ENCODE peak calls at places on chromosomes 1 and 21, in nine cellular contexts. One of them, this sample, is unnamed.

GRCh38 chr21:35635261-35635660 is 425.1 kb downstream of the SETD4 start:
- DNase-seq in spleen: no peak
- DNase-seq in cardiac fibroblast: peak
- DNase-seq in left ventricle myocardium inferior: no peak
- DNase-seq in fibroblast of lung: peak
- DNase-seq in psoas muscle: no peak
- DNase-seq in fibroblast of pulmonary artery: peak
- DNase-seq in uterus: no peak
- DNase-seq in neural progenitor cell: no peak
- DNase-seq in this sample: no peak

GRCh38 chr1:116763787-116764465 is 9.7 kb downstream of the CD2 start:
- DNase-seq in neural progenitor cell: peak
- DNase-seq in psoas muscle: no peak
- DNase-seq in cardiac fibroblast: no peak
- DNase-seq in left ventricle myocardium inferior: no peak
- DNase-seq in spleen: peak
- DNase-seq in fibroblast of lung: no peak
- DNase-seq in fibroblast of pulmonary artery: peak
- DNase-seq in uterus: no peak
- DNase-seq in this sample: no peak

GRCh38 chr1:71047635-71048607 is at the start of gene PTGER3:
- DNase-seq in neural progenitor cell: peak
- DNase-seq in uterus: peak
- DNase-seq in cardiac fibroblast: no peak
- DNase-seq in fibroblast of pulmonary artery: no peak
- DNase-seq in fibroblast of lung: no peak
- DNase-seq in left ventricle myocardium inferior: peak
- DNase-seq in spleen: peak
- DNase-seq in psoas muscle: peak
- DNase-seq in this sample: no peak

GRCh38 chr1:175178056-175178455 is 14.5 kb downstream of the KIAA0040 start:
- DNase-seq in neural progenitor cell: peak
- DNase-seq in uterus: no peak
- DNase-seq in fibroblast of lung: no peak
- DNase-seq in fibroblast of pulmonary artery: no peak
- DNase-seq in spleen: no peak
- DNase-seq in psoas muscle: no peak
- DNase-seq in cardiac fibroblast: no peak
- DNase-seq in left ventricle myocardium inferior: no peak
- DNase-seq in this sample: no peak

GRCh38 chr1:40264354-40264781 is 6.3 kb downstream of the ZMPSTE24 start:
- DNase-seq in neural progenitor cell: no peak
- DNase-seq in spleen: no peak
- DNase-seq in uterus: no peak
- DNase-seq in left ventricle myocardium inferior: no peak
- DNase-seq in psoas muscle: no peak
- DNase-seq in cardiac fibroblast: no peak
- DNase-seq in fibroblast of lung: no peak
- DNase-seq in fibroblast of pulmonary artery: no peak
- DNase-seq in this sample: no peak

GRCh38 chr1:29245876-29246275 is 9.6 kb downstream of the PTPRU start:
- DNase-seq in uterus: no peak
- DNase-seq in fibroblast of pulmonary artery: peak
- DNase-seq in fibroblast of lung: peak
- DNase-seq in psoas muscle: no peak
- DNase-seq in left ventricle myocardium inferior: no peak
- DNase-seq in spleen: no peak
- DNase-seq in neural progenitor cell: peak
- DNase-seq in cardiac fibroblast: peak
- DNase-seq in this sample: no peak

GRCh38 chr1:246398126-246398813 is 108.8 kb downstream of the SMYD3 start:
- DNase-seq in neural progenitor cell: no peak
- DNase-seq in fibroblast of pulmonary artery: no peak
- DNase-seq in fibroblast of lung: no peak
- DNase-seq in spleen: no peak
- DNase-seq in cardiac fibroblast: no peak
- DNase-seq in psoas muscle: peak
- DNase-seq in uterus: no peak
- DNase-seq in left ventricle myocardium inferior: no peak
- DNase-seq in this sample: no peak

GRCh38 chr1:62621907-62622306 is 24.6 kb downstream of the ANGPTL3 start:
- DNase-seq in fibroblast of lung: peak
- DNase-seq in uterus: no peak
- DNase-seq in fibroblast of pulmonary artery: peak
- DNase-seq in spleen: no peak
- DNase-seq in psoas muscle: peak
- DNase-seq in left ventricle myocardium inferior: no peak
- DNase-seq in neural progenitor cell: no peak
- DNase-seq in cardiac fibroblast: peak
- DNase-seq in this sample: peak

GRCh38 chr1:14168663-14169062 is 429.8 kb upstream of the KAZN start:
- DNase-seq in neural progenitor cell: no peak
- DNase-seq in cardiac fibroblast: no peak
- DNase-seq in fibroblast of lung: no peak
- DNase-seq in uterus: no peak
- DNase-seq in psoas muscle: no peak
- DNase-seq in fibroblast of pulmonary artery: no peak
- DNase-seq in left ventricle myocardium inferior: no peak
- DNase-seq in spleen: no peak
- DNase-seq in this sample: no peak

GRCh38 chr1:224759135-224759534 is 143.0 kb downstream of the CNIH3 start:
- DNase-seq in spleen: no peak
- DNase-seq in neural progenitor cell: no peak
- DNase-seq in cardiac fibroblast: no peak
- DNase-seq in psoas muscle: no peak
- DNase-seq in left ventricle myocardium inferior: no peak
- DNase-seq in fibroblast of pulmonary artery: no peak
- DNase-seq in fibroblast of lung: no peak
- DNase-seq in uterus: no peak
- DNase-seq in this sample: no peak

GRCh38 chr1:112465122-112465521 is 43.6 kb upstream of the WNT2B start:
- DNase-seq in neural progenitor cell: no peak
- DNase-seq in cardiac fibroblast: peak
- DNase-seq in fibroblast of pulmonary artery: peak
- DNase-seq in spleen: no peak
- DNase-seq in psoas muscle: no peak
- DNase-seq in left ventricle myocardium inferior: no peak
- DNase-seq in uterus: no peak
- DNase-seq in fibroblast of lung: peak
- DNase-seq in this sample: no peak

GRCh38 chr1:55833452-55834160 is 618.4 kb upstream of the USP24 start:
- DNase-seq in spleen: no peak
- DNase-seq in cardiac fibroblast: peak
- DNase-seq in psoas muscle: no peak
- DNase-seq in neural progenitor cell: no peak
- DNase-seq in left ventricle myocardium inferior: no peak
- DNase-seq in uterus: peak
- DNase-seq in fibroblast of lung: peak
- DNase-seq in fibroblast of pulmonary artery: peak
- DNase-seq in this sample: no peak

GRCh38 chr1:27600500-27601175 is 3.3 kb downstream of the AHDC1 start:
- DNase-seq in neural progenitor cell: peak
- DNase-seq in fibroblast of lung: no peak
- DNase-seq in fibroblast of pulmonary artery: peak
- DNase-seq in uterus: peak
- DNase-seq in left ventricle myocardium inferior: no peak
- DNase-seq in spleen: no peak
- DNase-seq in cardiac fibroblast: no peak
- DNase-seq in psoas muscle: no peak
- DNase-seq in this sample: no peak

DNA sequence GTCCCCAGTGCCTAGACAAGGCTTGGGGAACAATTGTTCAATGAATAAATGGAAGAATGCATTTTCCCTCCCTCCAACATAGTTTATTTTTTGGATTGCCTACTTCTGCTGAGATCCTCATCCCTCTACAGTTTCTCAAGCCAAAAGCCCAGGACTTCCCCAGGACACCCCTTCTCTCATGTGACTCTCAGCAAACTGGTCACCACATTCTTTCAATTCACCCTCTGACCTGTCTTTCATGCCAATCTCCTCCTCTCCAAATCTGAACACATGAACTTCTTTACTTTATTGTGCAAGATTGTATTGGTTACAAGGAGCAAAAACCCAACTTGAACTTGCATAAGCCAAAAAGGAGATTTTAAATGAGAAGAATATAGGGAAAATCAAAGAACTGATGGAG is 103.2 kb upstream of the JUN start:
- DNase-seq in uterus: no peak
- DNase-seq in spleen: no peak
- DNase-seq in neural progenitor cell: no peak
- DNase-seq in left ventricle myocardium inferior: no peak
- DNase-seq in fibroblast of lung: peak
- DNase-seq in cardiac fibroblast: peak
- DNase-seq in psoas muscle: no peak
- DNase-seq in fibroblast of pulmonary artery: peak
- DNase-seq in this sample: no peak
- H3K4me3 ChIP-seq in uterus: no peak
- H3K4me3 ChIP-seq in spleen: no peak
- H3K4me3 ChIP-seq in neural progenitor cell: no peak
- H3K4me3 ChIP-seq in left ventricle myocardium inferior: no peak
- H3K4me3 ChIP-seq in fibroblast of lung: no peak
- H3K4me3 ChIP-seq in cardiac fibroblast: no peak
- H3K4me3 ChIP-seq in psoas muscle: no peak
- H3K4me3 ChIP-seq in fibroblast of pulmonary artery: no peak
- H3K4me3 ChIP-seq in this sample: no peak

DNA sequence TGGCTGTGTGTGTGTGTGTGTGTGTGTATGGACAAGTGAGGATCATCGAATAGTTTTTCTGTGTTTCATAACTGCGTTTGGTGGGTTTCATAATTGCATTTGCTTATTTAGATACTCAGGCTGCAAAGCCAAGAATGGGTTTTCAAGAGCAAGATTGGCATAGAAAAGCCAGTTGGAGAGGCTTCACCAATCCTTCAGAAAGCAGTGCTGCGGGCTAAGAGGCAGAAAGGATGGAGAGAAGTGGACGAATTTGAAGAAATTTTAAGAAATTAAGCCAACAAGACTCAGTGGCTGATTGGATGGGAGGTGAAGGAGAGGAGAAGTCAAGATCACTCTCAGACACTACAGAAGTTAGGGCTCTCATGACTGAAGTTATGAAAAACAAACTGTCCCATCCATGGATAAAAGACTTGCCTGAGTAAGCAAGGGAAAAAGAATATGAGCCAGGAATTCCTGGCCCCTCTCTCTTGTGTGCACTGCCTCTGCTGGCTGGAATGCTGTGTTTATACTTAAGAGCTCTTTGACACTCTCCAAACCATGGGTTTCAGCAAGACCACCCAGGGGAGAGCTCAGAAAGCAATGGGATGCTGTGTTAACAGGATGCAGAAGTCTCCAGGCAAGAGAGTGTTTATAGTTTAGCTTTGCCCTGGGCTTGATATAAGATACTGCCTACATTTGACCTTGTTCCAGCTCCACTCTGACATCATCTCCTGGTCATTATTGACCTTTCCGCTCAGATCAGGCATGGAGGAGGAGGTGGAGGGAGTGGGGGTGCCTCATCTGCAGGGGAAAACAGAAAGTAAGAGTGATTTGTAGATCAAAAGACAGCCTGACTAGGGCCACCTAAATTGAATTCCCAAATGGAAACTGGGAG is 232.0 kb upstream of the PLXNA2 start:
- DNase-seq in neural progenitor cell: peak
- DNase-seq in spleen: no peak
- DNase-seq in left ventricle myocardium inferior: no peak
- DNase-seq in fibroblast of lung: peak
- DNase-seq in fibroblast of pulmonary artery: no peak
- DNase-seq in psoas muscle: no peak
- DNase-seq in cardiac fibroblast: no peak
- DNase-seq in uterus: no peak
- DNase-seq in this sample: no peak
- TF ChIP-seq CTCF in neural progenitor cell: peak
- TF ChIP-seq CTCF in spleen: no peak
- TF ChIP-seq CTCF in left ventricle myocardium inferior: peak
- TF ChIP-seq CTCF in fibroblast of lung: peak
- TF ChIP-seq CTCF in fibroblast of pulmonary artery: no peak
- TF ChIP-seq CTCF in psoas muscle: no peak
- TF ChIP-seq CTCF in cardiac fibroblast: no peak
- TF ChIP-seq CTCF in uterus: no peak
- TF ChIP-seq CTCF in this sample: no peak

GRCh38 chr1:228464487-228464983 is 22.6 kb upstream of the RNF187 start:
- DNase-seq in fibroblast of lung: peak
- DNase-seq in left ventricle myocardium inferior: peak
- DNase-seq in psoas muscle: peak
- DNase-seq in fibroblast of pulmonary artery: peak
- DNase-seq in uterus: peak
- DNase-seq in spleen: peak
- DNase-seq in cardiac fibroblast: peak
- DNase-seq in neural progenitor cell: peak
- DNase-seq in this sample: no peak

GRCh38 chr1:228463009-228463558 is 24.1 kb upstream of the RNF187 start:
- DNase-seq in psoas muscle: no peak
- DNase-seq in left ventricle myocardium inferior: no peak
- DNase-seq in fibroblast of pulmonary artery: no peak
- DNase-seq in cardiac fibroblast: no peak
- DNase-seq in neural progenitor cell: no peak
- DNase-seq in uterus: no peak
- DNase-seq in spleen: no peak
- DNase-seq in fibroblast of lung: no peak
- DNase-seq in this sample: no peak

GRCh38 chr1:228463559-228464455 is 23.4 kb upstream of the RNF187 start:
- DNase-seq in left ventricle myocardium inferior: no peak
- DNase-seq in fibroblast of lung: peak
- DNase-seq in cardiac fibroblast: peak
- DNase-seq in spleen: peak
- DNase-seq in psoas muscle: peak
- DNase-seq in uterus: no peak
- DNase-seq in fibroblast of pulmonary artery: peak
- DNase-seq in neural progenitor cell: peak
- DNase-seq in this sample: no peak

GRCh38 chr1:228465571-228466146 is 21.5 kb upstream of the RNF187 start:
- DNase-seq in fibroblast of lung: no peak
- DNase-seq in psoas muscle: no peak
- DNase-seq in neural progenitor cell: no peak
- DNase-seq in spleen: no peak
- DNase-seq in uterus: no peak
- DNase-seq in left ventricle myocardium inferior: no peak
- DNase-seq in fibroblast of pulmonary artery: no peak
- DNase-seq in cardiac fibroblast: no peak
- DNase-seq in this sample: no peak

GRCh38 chr1:228465134-228465533 is 22.0 kb upstream of the RNF187 start:
- DNase-seq in uterus: no peak
- DNase-seq in left ventricle myocardium inferior: no peak
- DNase-seq in fibroblast of pulmonary artery: no peak
- DNase-seq in fibroblast of lung: no peak
- DNase-seq in spleen: no peak
- DNase-seq in cardiac fibroblast: no peak
- DNase-seq in neural progenitor cell: peak
- DNase-seq in psoas muscle: no peak
- DNase-seq in this sample: no peak
- H3K4me3 ChIP-seq in uterus: no peak
- H3K4me3 ChIP-seq in left ventricle myocardium inferior: peak
- H3K4me3 ChIP-seq in fibroblast of pulmonary artery: peak
- H3K4me3 ChIP-seq in fibroblast of lung: peak
- H3K4me3 ChIP-seq in spleen: peak
- H3K4me3 ChIP-seq in cardiac fibroblast: no peak
- H3K4me3 ChIP-seq in neural progenitor cell: peak
- H3K4me3 ChIP-seq in psoas muscle: no peak
- H3K4me3 ChIP-seq in this sample: peak

DNA sequence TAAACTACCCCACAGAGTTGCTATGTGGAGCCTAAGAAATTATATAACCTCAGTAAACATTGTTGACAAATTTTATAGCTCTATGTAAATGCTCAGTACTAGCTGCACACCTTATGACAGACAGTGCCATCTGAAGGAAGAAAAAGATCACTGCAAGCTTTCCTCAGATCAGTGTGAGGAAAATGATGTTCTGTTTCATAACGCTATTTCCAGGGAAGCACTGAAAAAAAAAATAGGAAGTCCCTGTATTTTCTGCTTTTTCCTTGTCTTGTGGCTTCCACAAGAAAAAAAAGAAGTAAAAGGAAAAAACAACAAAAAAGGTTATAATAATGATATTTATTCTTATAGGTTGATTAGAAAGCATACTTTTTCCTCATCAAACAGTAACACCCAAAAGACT is 23.2 kb downstream of the LYST start:
- DNase-seq in fibroblast of pulmonary artery: peak
- DNase-seq in spleen: no peak
- DNase-seq in neural progenitor cell: peak
- DNase-seq in fibroblast of lung: peak
- DNase-seq in left ventricle myocardium inferior: no peak
- DNase-seq in uterus: no peak
- DNase-seq in psoas muscle: no peak
- DNase-seq in cardiac fibroblast: peak
- DNase-seq in this sample: peak
- TF ChIP-seq CTCF in fibroblast of pulmonary artery: peak
- TF ChIP-seq CTCF in spleen: peak
- TF ChIP-seq CTCF in neural progenitor cell: peak
- TF ChIP-seq CTCF in fibroblast of lung: peak
- TF ChIP-seq CTCF in left ventricle myocardium inferior: peak
- TF ChIP-seq CTCF in uterus: peak
- TF ChIP-seq CTCF in psoas muscle: peak
- TF ChIP-seq CTCF in cardiac fibroblast: peak
- TF ChIP-seq CTCF in this sample: peak

This sample was measured in HFF-Myc.